ENCODE peak calls at places on chromosomes 7 and 10, in ten cellular contexts. V is mucosa of descending colon, W is astrocyte, C is HFF-Myc, A is AG04449, U is Caco-2, L is fibroblast of villous mesenchyme, I is K562, K is choroid plexus epithelial cell, Y is IMR-90. J is an unnamed sample.

GRCh38 chr10:27504897-27505457 is 873 bp downstream of the RAB18 start:
- DNase-seq in L (peak; percentile 51), C (no peak), I (peak; percentile 14), Y (peak; percentile 59), V (no peak), A (no peak), U (no peak), K (peak; percentile 53), W (peak; percentile 56), J (peak; percentile 2)

GRCh38 chr10:75469018-75469616 is 37.7 kb downstream of the LRMDA start:
- DNase-seq in V (no peak), Y (peak; percentile 84), C (peak; percentile 47), A (peak; percentile 83), U (peak; percentile 41), L (peak; percentile 77), W (peak; percentile 89), I (no peak), K (peak; percentile 91), J (peak; percentile 97)

GRCh38 chr7:158377800-158378623 is 209.6 kb downstream of the PTPRN2 start:
- DNase-seq in C (no peak), I (no peak), U (no peak), A (no peak), Y (no peak), W (no peak), L (no peak), V (no peak), K (no peak), J (no peak)

GRCh38 chr7:74587435-74588126 is 69.9 kb upstream of the GTF2I start:
- DNase-seq in K (peak; percentile 93), C (peak; percentile 78), V (peak; percentile 89), A (peak; percentile 31), I (peak; percentile 70), W (peak; percentile 84), Y (peak; percentile 89), L (peak; percentile 95), U (no peak), J (peak; percentile 80)

GRCh38 chr7:108310351-108310750 is 145.9 kb downstream of the NRCAM start:
- DNase-seq in L (peak; percentile 12), Y (no peak), A (no peak), C (no peak), K (peak; percentile 78), I (no peak), V (no peak), U (no peak), W (peak; percentile 64), J (peak; percentile 67)

GRCh38 chr7:107667341-107667740 is 6.7 kb downstream of the SLC26A4 start:
- DNase-seq in U (no peak), A (no peak), L (no peak), W (peak; percentile 36), C (no peak), V (no peak), I (no peak), K (no peak), Y (no peak), J (no peak)

GRCh38 chr7:41855798-41856197 is 152.9 kb upstream of the INHBA start:
- DNase-seq in K (no peak), I (no peak), A (no peak), L (no peak), Y (peak; percentile 43), C (no peak), W (peak; percentile 54), U (no peak), V (no peak), J (no peak)

GRCh38 chr10:15797346-15797745 is 63.0 kb downstream of the MINDY3 start:
- DNase-seq in Y (no peak), I (no peak), A (no peak), W (no peak), U (no peak), V (no peak), C (no peak), K (no peak), L (no peak), J (no peak)

GRCh38 chr7:28835800-28836199 is 122.3 kb downstream of the TRIL start:
- DNase-seq in I (no peak), K (peak; percentile 75), A (no peak), V (no peak), Y (peak; percentile 75), L (peak; percentile 68), U (no peak), C (peak; percentile 30), W (peak; percentile 62), J (no peak)

GRCh38 chr10:126216221-126216701 is 172.0 kb downstream of the ADAM12 start:
- DNase-seq in V (no peak), L (peak; percentile 95), U (no peak), K (peak; percentile 54), Y (peak; percentile 28), W (peak; percentile 88), C (no peak), I (no peak), A (peak; percentile 45), J (peak; percentile 92)

GRCh38 chr10:126218174-126218573 is 170.1 kb downstream of the ADAM12 start:
- DNase-seq in I (no peak), U (no peak), W (no peak), V (no peak), C (no peak), Y (no peak), A (no peak), L (no peak), K (no peak), J (no peak)

GRCh38 chr10:126214679-126215078 is 173.6 kb downstream of the ADAM12 start:
- DNase-seq in Y (no peak), I (no peak), K (no peak), A (no peak), U (no peak), L (no peak), C (no peak), W (no peak), V (no peak), J (no peak)

GRCh38 chr10:126212653-126213052 is 175.6 kb downstream of the ADAM12 start:
- DNase-seq in L (no peak), K (no peak), Y (peak; percentile 25), I (no peak), U (no peak), W (peak; percentile 72), V (no peak), A (no peak), C (no peak), J (no peak)

GRCh38 chr10:126215767-126216166 is 172.5 kb downstream of the ADAM12 start:
- DNase-seq in I (no peak), A (no peak), K (peak; percentile 50), U (no peak), W (no peak), L (peak; percentile 80), Y (no peak), V (no peak), C (no peak), J (no peak)
- H3K4me3 ChIP-seq in I (no peak overlapping the region), A (no peak overlapping the region), K (no peak overlapping the region), U (no peak overlapping the region), W (no peak overlapping the region), L (peak overlapping the region; percentile 14), Y (no peak overlapping the region), V (no peak overlapping the region), C (no peak overlapping the region), J (no peak overlapping the region)

GRCh38 chr7:102294589-102294988 is 7.9 kb downstream of the SH2B2 start:
- DNase-seq in K (no peak), Y (no peak), U (no peak), L (no peak), V (no peak), A (no peak), I (no peak), W (no peak), C (no peak), J (no peak)

GRCh38 chr7:102289051-102289450 is 2.4 kb downstream of the SH2B2 start:
- DNase-seq in U (no peak), Y (no peak), L (no peak), V (no peak), K (no peak), W (no peak), I (no peak), C (no peak), A (no peak), J (no peak)

GRCh38 chr7:102292813-102293798 is 6.4 kb downstream of the SH2B2 start:
- DNase-seq in A (no peak), L (no peak), Y (no peak), K (no peak), C (no peak), V (no peak), I (peak; percentile 93), W (no peak), U (no peak), J (no peak)

GRCh38 chr7:102291056-102291915 is 4.6 kb downstream of the SH2B2 start:
- DNase-seq in C (no peak), K (no peak), I (no peak), U (no peak), A (no peak), L (no peak), W (no peak), V (no peak), Y (no peak), J (no peak)

GRCh38 chr7:102291916-102292267 is 5.2 kb downstream of the SH2B2 start:
- DNase-seq in Y (no peak), L (no peak), V (no peak), W (no peak), K (no peak), I (no peak), C (no peak), U (no peak), A (no peak), J (no peak)
- H3K4me3 ChIP-seq in Y (no peak overlapping the region), L (no peak overlapping the region), V (no peak overlapping the region), W (no peak overlapping the region), K (no peak overlapping the region), I (no peak overlapping the region), C (no peak overlapping the region), U (no peak overlapping the region), A (no peak overlapping the region), J (no peak overlapping the region)

DNA sequence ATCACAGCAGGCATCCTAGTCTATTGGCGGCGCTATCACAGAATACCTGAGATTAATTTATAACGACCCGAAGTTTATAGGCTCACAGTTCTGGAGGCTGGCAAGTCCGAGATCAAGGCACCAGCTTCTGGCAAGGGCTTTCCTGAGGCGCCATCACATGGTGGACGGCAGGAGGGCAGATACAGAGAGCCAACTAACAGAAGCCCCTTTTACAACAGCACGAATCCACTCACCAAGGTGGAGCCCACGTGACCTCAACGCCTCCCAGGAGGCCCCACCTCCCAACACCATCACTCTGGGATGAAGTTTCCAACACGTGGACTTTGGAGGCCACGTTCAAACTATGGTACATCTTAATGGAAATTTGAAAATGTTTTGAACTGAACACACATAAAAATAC is 255.3 kb downstream of the ELFN1 start:
- DNase-seq in V (no peak), Y (no peak), W (no peak), K (no peak), I (peak; percentile 33), C (no peak), A (no peak), U (no peak), L (no peak), J (no peak)
- H3K4me3 ChIP-seq in V (no peak overlapping the region), Y (no peak overlapping the region), W (no peak overlapping the region), K (no peak overlapping the region), I (no peak overlapping the region), C (no peak overlapping the region), A (no peak overlapping the region), U (no peak overlapping the region), L (no peak overlapping the region), J (no peak overlapping the region)

DNA sequence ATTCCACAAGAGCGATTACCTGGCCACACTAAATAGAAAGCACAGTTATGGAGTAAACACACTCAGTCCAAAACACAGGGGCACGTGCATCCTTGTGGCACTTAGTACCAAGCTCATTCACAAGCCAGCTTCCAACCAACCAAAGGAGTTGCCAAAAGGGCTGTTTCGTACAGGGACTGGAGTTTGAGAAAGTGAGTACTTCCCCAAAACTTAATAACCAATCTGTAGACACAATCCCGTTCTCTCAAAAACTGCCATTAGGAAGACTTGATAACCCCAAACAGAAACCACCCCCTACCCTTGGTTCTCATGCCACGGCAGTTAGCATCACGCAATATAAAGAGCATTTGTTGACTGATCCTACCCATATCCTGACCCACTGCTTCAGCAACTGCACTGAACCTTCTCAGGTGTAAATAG is 166.2 kb upstream of the ASAH2 start:
- DNase-seq in U (no peak), C (no peak), I (no peak), Y (peak; percentile 3), V (no peak), K (no peak), L (peak; percentile 49), A (no peak), W (no peak), J (no peak)
- H3K4me3 ChIP-seq in U (peak overlapping the region; percentile 45), C (peak overlapping the region; percentile 70), I (peak overlapping the region; percentile 71), Y (peak overlapping the region; percentile 47), V (peak overlapping the region; percentile 40), K (peak overlapping the region; percentile 73), L (peak overlapping the region; percentile 83), A (peak overlapping the region; percentile 70), W (peak overlapping the region; percentile 91), J (peak overlapping the region; percentile 71)